ENCODE peak calls at places on chromosomes 4 and X, in nine cellular contexts. R, N, U, A, D, K, F, G and E are unnamed samples.

GRCh38 chr4:73451978-73452747 is 16.1 kb downstream of the AFP start:
- DNase-seq in R (no peak), N (no peak), U (no peak), A (no peak), D (no peak), K (no peak), F (no peak), G (no peak), E (no peak)

GRCh38 chrX:149982310-149982709 is 44.0 kb upstream of the EOLA2 start:
- DNase-seq in R (no peak), N (no peak), U (no peak), A (no peak), D (no peak), K (no peak), F (no peak), G (no peak), E (no peak)

GRCh38 chrX:56576721-56577120 is 13.3 kb downstream of the UBQLN2 start:
- DNase-seq in R (no peak), N (no peak), U (no peak), A (no peak), D (no peak), K (no peak), F (no peak), G (no peak), E (no peak)

GRCh38 chr4:163590609-163591264 is 96.2 kb downstream of the TMA16 start:
- DNase-seq in R (no peak), N (no peak), U (no peak), A (no peak), D (no peak), K (no peak), F (no peak), G (no peak), E (no peak)

GRCh38 chrX:154401045-154401799 is 3.0 kb downstream of the RPL10 start:
- DNase-seq in R (no peak), N (no peak), U (no peak), A (no peak), D (no peak), K (no peak), F (no peak), G (no peak), E (no peak)

GRCh38 chrX:37998586-37999267 is 7.6 kb upstream of the SYTL5 start:
- DNase-seq in R (no peak), N (no peak), U (no peak), A (no peak), D (peak; percentile 58), K (no peak), F (no peak), G (no peak), E (no peak)

GRCh38 chr4:89539374-89539773 is 231.8 kb upstream of the GPRIN3 start:
- DNase-seq in R (no peak), N (peak; percentile 60), U (no peak), A (no peak), D (peak; percentile 38), K (no peak), F (no peak), G (no peak), E (no peak)

GRCh38 chr4:178165251-178165650 is 723.0 kb upstream of the AGA start:
- DNase-seq in R (no peak), N (no peak), U (no peak), A (no peak), D (no peak), K (no peak), F (no peak), G (no peak), E (no peak)

GRCh38 chr4:16897991-16898827 is at the start of gene LDB2:
- DNase-seq in R (peak; percentile 89), N (peak; percentile 66), U (peak; percentile 74), A (peak; percentile 69), D (peak; percentile 85), K (peak; percentile 29), F (peak; percentile 72), G (peak; percentile 48), E (no peak)

GRCh38 chr4:113325876-113326615 is 276.6 kb downstream of the ANK2 start:
- DNase-seq in R (no peak), N (no peak), U (no peak), A (no peak), D (no peak), K (no peak), F (no peak), G (no peak), E (no peak)

GRCh38 chr4:177640864-177641263 is 198.6 kb upstream of the AGA start:
- DNase-seq in R (no peak), N (no peak), U (no peak), A (no peak), D (no peak), K (no peak), F (no peak), G (no peak), E (no peak)

GRCh38 chrX:73683236-73683859 is 120.4 kb downstream of the CHIC1 start:
- DNase-seq in R (no peak), N (no peak), U (no peak), A (no peak), D (peak; percentile 24), K (no peak), F (no peak), G (no peak), E (no peak)

GRCh38 chrX:150821971-150822370 is 76.5 kb downstream of the CD99L2 start:
- DNase-seq in R (no peak), N (no peak), U (no peak), A (no peak), D (no peak), K (no peak), F (no peak), G (no peak), E (no peak)

GRCh38 chr4:51845736-51846135 is 2.8 kb downstream of the DCUN1D4 start:
- DNase-seq in R (no peak), N (no peak), U (no peak), A (no peak), D (no peak), K (no peak), F (no peak), G (no peak), E (no peak)

GRCh38 chrX:65667503-65668355 is at the start of gene MSN:
- DNase-seq in R (peak; percentile 72), N (no peak), U (peak; percentile 58), A (peak; percentile 51), D (peak; percentile 48), K (no peak), F (peak; percentile 55), G (peak; percentile 88), E (peak; percentile 69)
- TF ChIP-seq CTCF in R (no peak), N (no peak), U (no peak), A (no peak), D (peak; percentile 30), K (no peak), F (no peak), G (peak; percentile 5), E (no peak)

GRCh38 chr4:95545526-95545925 is 3.2 kb downstream of the UNC5C start:
- DNase-seq in R (no peak), N (no peak), U (no peak), A (no peak), D (no peak), K (no peak), F (no peak), G (no peak), E (no peak)
- TF ChIP-seq CTCF in R (no peak), N (no peak), U (no peak), A (no peak), D (no peak), K (no peak), F (no peak), G (no peak), E (no peak)

DNA sequence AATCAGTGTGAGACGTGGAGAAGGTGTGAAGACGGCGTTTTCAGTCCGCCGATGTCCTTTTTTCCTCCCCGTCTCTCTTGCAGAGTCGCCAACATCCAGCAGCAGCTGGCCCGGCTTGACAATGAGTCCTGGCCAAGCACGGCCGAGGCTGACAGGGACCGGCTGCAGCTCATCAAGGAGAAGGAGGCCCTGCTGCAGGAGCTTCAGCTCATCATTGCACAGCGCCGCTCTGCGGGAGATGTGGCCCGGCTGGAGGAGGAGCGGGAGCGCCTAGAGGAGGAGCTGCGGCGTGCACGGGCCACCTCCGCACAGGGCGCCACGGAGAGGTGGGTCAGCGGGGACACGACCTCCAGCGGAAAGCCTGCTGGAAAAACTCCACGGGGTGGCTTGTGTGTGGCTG is 47.1 kb upstream of the CLCN4 start:
- DNase-seq in R (peak; percentile 53), N (no peak), U (no peak), A (no peak), D (no peak), K (no peak), F (no peak), G (no peak), E (no peak)
- TF ChIP-seq CTCF in R (no peak), N (no peak), U (no peak), A (no peak), D (no peak), K (no peak), F (no peak), G (no peak), E (no peak)

DNA sequence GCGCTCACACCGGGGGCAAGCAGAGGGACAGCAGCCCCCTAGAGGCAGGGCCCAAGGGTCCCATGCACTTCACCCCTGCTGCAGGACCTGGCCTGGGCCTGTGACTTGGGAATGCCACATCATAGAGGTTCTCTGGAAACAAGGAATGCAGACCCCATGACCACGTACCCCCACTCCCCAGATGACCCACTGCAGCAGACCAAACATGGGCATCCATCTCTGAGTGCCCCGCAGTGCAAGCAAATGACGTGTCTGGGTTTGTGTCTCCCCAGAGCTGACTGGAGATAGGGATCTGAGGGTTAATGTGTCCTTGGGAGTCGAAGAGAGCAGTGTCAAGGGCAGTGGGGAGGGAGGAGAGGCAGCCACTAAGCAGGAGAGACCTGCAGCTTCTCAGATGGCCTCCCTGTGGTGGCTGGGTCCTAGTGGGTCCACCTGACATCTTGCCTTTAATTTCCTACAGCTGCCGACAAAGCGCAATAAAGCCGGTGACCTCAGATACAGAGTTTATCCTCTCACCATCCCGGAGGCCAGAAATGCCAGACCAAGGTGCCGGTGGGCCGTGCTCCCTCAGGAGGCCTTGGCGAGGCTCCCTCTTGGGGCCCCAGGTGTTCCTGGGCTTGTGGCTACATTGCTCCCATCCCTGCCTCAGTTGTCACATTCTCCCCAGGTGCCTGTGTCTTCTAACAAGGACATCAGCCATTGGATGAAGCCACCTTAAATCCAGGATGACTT is 102.8 kb downstream of the ADRA2C start:
- DNase-seq in R (no peak), N (no peak), U (no peak), A (peak; percentile 7), D (no peak), K (no peak), F (no peak), G (no peak), E (no peak)
- TF ChIP-seq CTCF in R (no peak), N (no peak), U (no peak), A (no peak), D (no peak), K (no peak), F (no peak), G (no peak), E (no peak)

GRCh38 chr4:100935090-100935489 is 412.2 kb downstream of the PPP3CA start:
- DNase-seq in R (no peak), N (peak; percentile 3), U (no peak), A (no peak), D (no peak), K (no peak), F (no peak), G (no peak), E (no peak)
- TF ChIP-seq CTCF in R (no peak), N (peak; percentile 32), U (no peak), A (no peak), D (peak; percentile 39), K (no peak), F (no peak), G (no peak), E (no peak)

GRCh38 chrX:67781132-67781531 is 237.3 kb downstream of the AR start:
- DNase-seq in R (peak; percentile 35), N (no peak), U (no peak), A (no peak), D (no peak), K (no peak), F (peak; percentile 3), G (no peak), E (no peak)
- TF ChIP-seq CTCF in R (peak; percentile 40), N (peak; percentile 49), U (no peak), A (no peak), D (peak; percentile 40), K (no peak), F (no peak), G (peak; percentile 24), E (no peak)